ENCODE peak calls at places on chromosomes 2 and 18, in five cellular contexts. One of them, this sample, is unnamed.

GRCh38 chr2:59969161-59969560 is 584.3 kb downstream of the BCL11A start:
- DNase-seq in OCI-LY7: no peak
- DNase-seq in kidney: no peak
- DNase-seq in CD8-positive, alpha-beta memory T cell: no peak
- DNase-seq in ovary: no peak
- DNase-seq in this sample: no peak

GRCh38 chr2:18387479-18388206 is 172.8 kb downstream of the RDH14 start:
- DNase-seq in ovary: peak
- DNase-seq in kidney: no peak
- DNase-seq in OCI-LY7: peak
- DNase-seq in CD8-positive, alpha-beta memory T cell: peak
- DNase-seq in this sample: peak

GRCh38 chr2:59080465-59081181 is 839.5 kb upstream of the FANCL start:
- DNase-seq in ovary: no peak
- DNase-seq in kidney: no peak
- DNase-seq in CD8-positive, alpha-beta memory T cell: no peak
- DNase-seq in OCI-LY7: no peak
- DNase-seq in this sample: no peak

GRCh38 chr2:128314348-128315121 is 4.1 kb downstream of the HS6ST1 start:
- DNase-seq in CD8-positive, alpha-beta memory T cell: no peak
- DNase-seq in ovary: no peak
- DNase-seq in kidney: peak
- DNase-seq in OCI-LY7: no peak
- DNase-seq in this sample: peak

GRCh38 chr2:233928594-233929351 is 11.6 kb downstream of the TRPM8 start:
- DNase-seq in OCI-LY7: peak
- DNase-seq in ovary: no peak
- DNase-seq in kidney: no peak
- DNase-seq in CD8-positive, alpha-beta memory T cell: no peak
- DNase-seq in this sample: no peak

GRCh38 chr18:28149810-28150420 is 27.0 kb downstream of the CDH2 start:
- DNase-seq in OCI-LY7: no peak
- DNase-seq in CD8-positive, alpha-beta memory T cell: no peak
- DNase-seq in kidney: no peak
- DNase-seq in ovary: no peak
- DNase-seq in this sample: no peak

GRCh38 chr2:215677466-215677865 is 241.6 kb upstream of the FN1 start:
- DNase-seq in OCI-LY7: no peak
- DNase-seq in CD8-positive, alpha-beta memory T cell: no peak
- DNase-seq in ovary: no peak
- DNase-seq in kidney: no peak
- DNase-seq in this sample: no peak

GRCh38 chr18:24949908-24950307 is 402.1 kb downstream of the ZNF521 start:
- DNase-seq in CD8-positive, alpha-beta memory T cell: no peak
- DNase-seq in OCI-LY7: no peak
- DNase-seq in ovary: no peak
- DNase-seq in kidney: no peak
- DNase-seq in this sample: no peak

GRCh38 chr2:121234144-121234543 is 50.9 kb downstream of the TFCP2L1 start:
- DNase-seq in OCI-LY7: no peak
- DNase-seq in CD8-positive, alpha-beta memory T cell: no peak
- DNase-seq in kidney: peak
- DNase-seq in ovary: no peak
- DNase-seq in this sample: peak

GRCh38 chr2:121234791-121235190 is 50.2 kb downstream of the TFCP2L1 start:
- DNase-seq in ovary: no peak
- DNase-seq in OCI-LY7: no peak
- DNase-seq in kidney: peak
- DNase-seq in CD8-positive, alpha-beta memory T cell: no peak
- DNase-seq in this sample: peak

GRCh38 chr2:121233486-121234110 is 51.4 kb downstream of the TFCP2L1 start:
- DNase-seq in ovary: no peak
- DNase-seq in CD8-positive, alpha-beta memory T cell: no peak
- DNase-seq in OCI-LY7: no peak
- DNase-seq in kidney: peak
- DNase-seq in this sample: no peak

GRCh38 chr2:121231385-121232000 is 53.5 kb downstream of the TFCP2L1 start:
- DNase-seq in OCI-LY7: no peak
- DNase-seq in CD8-positive, alpha-beta memory T cell: no peak
- DNase-seq in kidney: peak
- DNase-seq in ovary: no peak
- DNase-seq in this sample: no peak

DNA sequence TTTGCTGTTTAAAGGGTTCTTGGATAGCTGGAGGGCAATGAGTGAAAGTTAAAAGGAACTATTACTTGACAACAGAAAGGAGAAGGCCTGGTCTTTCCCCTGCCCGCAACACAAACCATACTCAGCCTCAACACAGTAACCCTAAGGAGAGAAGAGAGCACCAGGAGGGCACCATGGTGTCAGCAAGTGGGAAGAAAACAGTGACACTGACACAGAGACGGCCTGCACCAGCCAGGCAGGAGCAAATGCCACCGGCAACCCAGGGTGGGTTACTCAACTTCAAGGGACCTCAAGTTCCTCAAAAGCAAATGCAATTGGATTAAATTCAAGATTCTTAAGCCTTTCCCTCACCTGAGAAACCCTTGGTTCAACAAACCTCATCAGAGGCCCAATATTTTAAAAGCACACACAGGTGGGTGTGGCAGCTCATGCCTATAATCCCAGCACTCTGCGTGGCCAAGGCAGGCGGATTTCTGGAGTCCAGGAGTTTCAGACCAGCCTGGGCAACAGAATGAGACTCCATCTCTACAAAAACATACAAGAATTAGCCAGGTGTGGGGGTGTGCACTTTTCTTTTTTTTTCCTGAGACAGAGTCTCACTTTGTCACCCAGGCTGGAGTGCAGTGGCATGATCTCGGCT is 52.3 kb downstream of the TFCP2L1 start:
- DNase-seq in ovary: no peak
- DNase-seq in CD8-positive, alpha-beta memory T cell: no peak
- DNase-seq in kidney: peak
- DNase-seq in OCI-LY7: no peak
- DNase-seq in this sample: no peak
- H3K27ac ChIP-seq in ovary: no peak
- H3K27ac ChIP-seq in CD8-positive, alpha-beta memory T cell: no peak
- H3K27ac ChIP-seq in kidney: no peak
- H3K27ac ChIP-seq in OCI-LY7: no peak
- H3K27ac ChIP-seq in this sample: no peak

GRCh38 chr2:43312751-43313641 is 86.6 kb upstream of the ZFP36L2 start:
- DNase-seq in CD8-positive, alpha-beta memory T cell: no peak
- DNase-seq in ovary: no peak
- DNase-seq in OCI-LY7: no peak
- DNase-seq in kidney: peak
- DNase-seq in this sample: peak
- H3K27ac ChIP-seq in CD8-positive, alpha-beta memory T cell: no peak
- H3K27ac ChIP-seq in ovary: peak
- H3K27ac ChIP-seq in OCI-LY7: no peak
- H3K27ac ChIP-seq in kidney: peak
- H3K27ac ChIP-seq in this sample: no peak

GRCh38 chr2:186474196-186474595 is 11.9 kb upstream of the ZC3H15 start:
- DNase-seq in CD8-positive, alpha-beta memory T cell: no peak
- DNase-seq in ovary: no peak
- DNase-seq in OCI-LY7: no peak
- DNase-seq in kidney: no peak
- DNase-seq in this sample: no peak

GRCh38 chr2:186480991-186481390 is 5.1 kb upstream of the ZC3H15 start:
- DNase-seq in kidney: no peak
- DNase-seq in OCI-LY7: no peak
- DNase-seq in CD8-positive, alpha-beta memory T cell: no peak
- DNase-seq in ovary: no peak
- DNase-seq in this sample: no peak

DNA sequence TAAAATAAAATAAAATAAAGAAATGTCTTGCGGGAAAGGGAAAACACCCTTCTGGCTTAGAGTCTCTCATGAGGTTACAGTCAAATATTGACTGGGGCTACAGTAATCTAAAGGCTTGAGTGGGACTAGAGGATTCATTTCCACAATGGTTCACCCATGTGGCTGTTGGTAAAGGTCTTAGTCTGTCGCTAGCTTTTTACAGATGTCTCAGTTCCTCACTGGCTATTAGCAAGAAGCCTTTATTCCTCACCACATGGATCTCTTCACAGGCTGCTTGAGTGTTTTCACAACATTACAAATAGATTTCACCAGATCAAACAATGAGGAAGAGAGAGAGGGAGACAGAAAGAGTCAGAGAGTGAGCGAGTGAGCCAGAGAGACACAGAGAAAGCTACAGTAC is 8.3 kb upstream of the ZC3H15 start:
- DNase-seq in CD8-positive, alpha-beta memory T cell: no peak
- DNase-seq in ovary: no peak
- DNase-seq in kidney: no peak
- DNase-seq in OCI-LY7: no peak
- DNase-seq in this sample: no peak
- H3K27ac ChIP-seq in CD8-positive, alpha-beta memory T cell: no peak
- H3K27ac ChIP-seq in ovary: no peak
- H3K27ac ChIP-seq in kidney: no peak
- H3K27ac ChIP-seq in OCI-LY7: no peak
- H3K27ac ChIP-seq in this sample: no peak

GRCh38 chr2:113116100-113116958 is 11.1 kb upstream of the IL1RN start:
- DNase-seq in CD8-positive, alpha-beta memory T cell: no peak
- DNase-seq in OCI-LY7: no peak
- DNase-seq in ovary: no peak
- DNase-seq in kidney: no peak
- DNase-seq in this sample: no peak

GRCh38 chr2:113112438-113112837 is 15.0 kb upstream of the IL1RN start:
- DNase-seq in ovary: no peak
- DNase-seq in CD8-positive, alpha-beta memory T cell: no peak
- DNase-seq in kidney: no peak
- DNase-seq in OCI-LY7: no peak
- DNase-seq in this sample: no peak

GRCh38 chr2:113114996-113115395 is 12.4 kb upstream of the IL1RN start:
- DNase-seq in ovary: no peak
- DNase-seq in kidney: no peak
- DNase-seq in CD8-positive, alpha-beta memory T cell: no peak
- DNase-seq in OCI-LY7: no peak
- DNase-seq in this sample: no peak

GRCh38 chr2:113113794-113114193 is 13.6 kb upstream of the IL1RN start:
- DNase-seq in CD8-positive, alpha-beta memory T cell: no peak
- DNase-seq in kidney: no peak
- DNase-seq in OCI-LY7: no peak
- DNase-seq in ovary: no peak
- DNase-seq in this sample: no peak

DNA sequence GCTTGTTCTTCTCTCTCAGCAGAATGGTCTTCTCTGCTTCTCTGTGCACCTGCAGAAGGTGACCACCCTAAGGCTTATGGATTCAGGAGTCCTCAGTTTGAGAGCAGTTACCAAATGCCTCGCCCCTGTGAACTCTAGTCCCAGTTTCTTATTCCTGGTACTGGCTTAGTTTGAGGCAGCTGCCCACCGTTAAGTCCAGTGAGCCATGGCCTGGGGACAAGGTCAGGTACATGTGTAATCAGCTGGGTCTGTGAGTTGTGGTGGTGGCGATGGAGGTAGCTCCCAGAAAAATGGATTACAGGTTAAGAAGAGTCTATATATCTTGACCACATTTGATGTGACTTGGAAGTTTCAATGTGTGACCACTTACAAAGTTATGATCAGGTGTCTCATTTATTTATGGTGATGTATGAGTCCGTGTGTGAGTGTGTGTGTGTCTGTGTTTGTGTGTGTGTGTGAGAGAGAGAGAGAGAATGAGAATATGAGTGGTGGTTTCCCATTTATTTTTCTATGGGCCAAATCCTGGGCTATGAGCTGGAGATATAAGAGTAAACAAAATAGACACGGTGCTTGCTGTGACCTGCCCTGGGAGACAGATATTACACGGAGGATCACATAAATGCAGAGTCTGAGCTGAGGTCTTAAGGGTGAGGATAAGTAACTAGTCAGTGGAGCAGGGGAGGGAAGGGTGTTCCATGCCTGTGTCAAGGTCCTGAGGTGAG is 13.0 kb upstream of the IL1RN start:
- DNase-seq in CD8-positive, alpha-beta memory T cell: no peak
- DNase-seq in OCI-LY7: no peak
- DNase-seq in ovary: no peak
- DNase-seq in kidney: no peak
- DNase-seq in this sample: no peak
- H3K27ac ChIP-seq in CD8-positive, alpha-beta memory T cell: no peak
- H3K27ac ChIP-seq in OCI-LY7: no peak
- H3K27ac ChIP-seq in ovary: no peak
- H3K27ac ChIP-seq in kidney: no peak
- H3K27ac ChIP-seq in this sample: no peak

DNA sequence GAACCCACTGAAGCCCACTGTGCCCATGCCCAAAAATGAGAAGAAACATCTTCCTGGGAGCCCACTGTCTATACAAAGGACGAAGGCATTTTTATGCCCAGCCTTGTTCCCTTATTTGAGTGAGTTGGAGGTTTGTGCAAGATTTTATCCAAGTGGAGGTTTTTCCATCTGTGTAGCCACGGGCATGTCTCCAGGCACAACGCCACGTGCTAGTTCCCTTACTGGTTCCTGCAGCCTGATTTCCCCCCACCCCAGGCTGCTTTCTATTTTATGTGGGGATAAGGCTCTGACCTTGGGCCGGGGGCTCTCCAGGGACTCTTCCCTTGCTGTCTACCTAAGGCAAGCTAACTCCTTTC is 22.2 kb upstream of the TXNL4A start:
- DNase-seq in CD8-positive, alpha-beta memory T cell: no peak
- DNase-seq in ovary: no peak
- DNase-seq in kidney: no peak
- DNase-seq in OCI-LY7: no peak
- DNase-seq in this sample: peak
- H3K27ac ChIP-seq in CD8-positive, alpha-beta memory T cell: no peak
- H3K27ac ChIP-seq in ovary: no peak
- H3K27ac ChIP-seq in kidney: no peak
- H3K27ac ChIP-seq in OCI-LY7: no peak
- H3K27ac ChIP-seq in this sample: peak

DNA sequence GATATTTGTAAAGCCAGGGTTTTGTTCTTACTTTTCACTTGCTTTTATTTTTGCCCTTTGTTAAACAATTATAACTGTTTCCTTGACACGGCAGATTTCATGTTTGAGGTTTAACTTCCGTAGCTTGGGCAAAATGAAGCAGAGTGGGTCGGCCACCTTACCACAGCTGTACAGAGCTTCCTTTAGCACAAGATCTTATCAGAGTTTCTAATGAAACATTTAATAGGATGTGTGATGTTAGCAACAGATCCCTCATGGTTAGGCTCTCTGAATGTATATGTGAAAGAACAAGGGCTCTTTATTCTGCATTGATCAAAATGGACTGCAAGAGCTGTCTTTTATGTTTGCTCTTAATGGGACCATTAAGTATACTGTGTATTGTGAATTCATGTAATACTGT is 22.3 kb downstream of the RNF125 start:
- DNase-seq in CD8-positive, alpha-beta memory T cell: peak
- DNase-seq in ovary: no peak
- DNase-seq in kidney: no peak
- DNase-seq in OCI-LY7: no peak
- DNase-seq in this sample: no peak
- H3K27ac ChIP-seq in CD8-positive, alpha-beta memory T cell: no peak
- H3K27ac ChIP-seq in ovary: no peak
- H3K27ac ChIP-seq in kidney: no peak
- H3K27ac ChIP-seq in OCI-LY7: no peak
- H3K27ac ChIP-seq in this sample: no peak

This sample was measured in osteoblast.